ENCODE peak calls at places on chromosomes 3 and 15, in eight cellular contexts. One of them, this sample, is unnamed.

GRCh38 chr3:16426665-16427064 is 86.8 kb downstream of the RFTN1 start:
- DNase-seq in HFF-Myc: no peak
- DNase-seq in brain pericyte: no peak
- DNase-seq in fibroblast of lung: peak; percentile 18
- DNase-seq in stimulated activated CD4-positive, alpha-beta T cell treated with anti-CD3 and anti-CD28 coated beads, Interleukin-1b, Interleukin-23, amount 100 ng/mL, for 4 hours: no peak
- DNase-seq in activated naive CD4-positive, alpha-beta T cell treated with anti-CD3 and anti-CD28 coated beads, Interleukin-2, amount 50 U/mL, for 16 hours: no peak
- DNase-seq in GM12891: no peak
- DNase-seq in islet precursor cell: no peak
- DNase-seq in this sample: no peak

GRCh38 chr3:43388188-43388587 is 101.8 kb downstream of the SNRK start:
- DNase-seq in HFF-Myc: no peak
- DNase-seq in brain pericyte: no peak
- DNase-seq in fibroblast of lung: no peak
- DNase-seq in stimulated activated CD4-positive, alpha-beta T cell treated with anti-CD3 and anti-CD28 coated beads, Interleukin-1b, Interleukin-23, amount 100 ng/mL, for 4 hours: no peak
- DNase-seq in activated naive CD4-positive, alpha-beta T cell treated with anti-CD3 and anti-CD28 coated beads, Interleukin-2, amount 50 U/mL, for 16 hours: no peak
- DNase-seq in GM12891: no peak
- DNase-seq in islet precursor cell: no peak
- DNase-seq in this sample: no peak

GRCh38 chr15:80887148-80887547 is 102.5 kb downstream of the MESD start:
- DNase-seq in HFF-Myc: no peak
- DNase-seq in brain pericyte: no peak
- DNase-seq in fibroblast of lung: no peak
- DNase-seq in stimulated activated CD4-positive, alpha-beta T cell treated with anti-CD3 and anti-CD28 coated beads, Interleukin-1b, Interleukin-23, amount 100 ng/mL, for 4 hours: no peak
- DNase-seq in activated naive CD4-positive, alpha-beta T cell treated with anti-CD3 and anti-CD28 coated beads, Interleukin-2, amount 50 U/mL, for 16 hours: no peak
- DNase-seq in GM12891: no peak
- DNase-seq in islet precursor cell: no peak
- DNase-seq in this sample: no peak

GRCh38 chr3:30600572-30600971 is 5.8 kb upstream of the TGFBR2 start:
- DNase-seq in HFF-Myc: no peak
- DNase-seq in brain pericyte: no peak
- DNase-seq in fibroblast of lung: no peak
- DNase-seq in stimulated activated CD4-positive, alpha-beta T cell treated with anti-CD3 and anti-CD28 coated beads, Interleukin-1b, Interleukin-23, amount 100 ng/mL, for 4 hours: no peak
- DNase-seq in activated naive CD4-positive, alpha-beta T cell treated with anti-CD3 and anti-CD28 coated beads, Interleukin-2, amount 50 U/mL, for 16 hours: no peak
- DNase-seq in GM12891: no peak
- DNase-seq in islet precursor cell: no peak
- DNase-seq in this sample: no peak

GRCh38 chr15:93253656-93254055 is 164.6 kb upstream of the RGMA start:
- DNase-seq in HFF-Myc: no peak
- DNase-seq in brain pericyte: no peak
- DNase-seq in fibroblast of lung: no peak
- DNase-seq in stimulated activated CD4-positive, alpha-beta T cell treated with anti-CD3 and anti-CD28 coated beads, Interleukin-1b, Interleukin-23, amount 100 ng/mL, for 4 hours: no peak
- DNase-seq in activated naive CD4-positive, alpha-beta T cell treated with anti-CD3 and anti-CD28 coated beads, Interleukin-2, amount 50 U/mL, for 16 hours: no peak
- DNase-seq in GM12891: no peak
- DNase-seq in islet precursor cell: no peak
- DNase-seq in this sample: no peak

GRCh38 chr3:5136619-5137429 is 14.7 kb downstream of the ARL8B start:
- DNase-seq in HFF-Myc: no peak
- DNase-seq in brain pericyte: no peak
- DNase-seq in fibroblast of lung: peak; percentile 46
- DNase-seq in stimulated activated CD4-positive, alpha-beta T cell treated with anti-CD3 and anti-CD28 coated beads, Interleukin-1b, Interleukin-23, amount 100 ng/mL, for 4 hours: peak; percentile 16
- DNase-seq in activated naive CD4-positive, alpha-beta T cell treated with anti-CD3 and anti-CD28 coated beads, Interleukin-2, amount 50 U/mL, for 16 hours: no peak
- DNase-seq in GM12891: no peak
- DNase-seq in islet precursor cell: no peak
- DNase-seq in this sample: no peak

GRCh38 chr15:69265347-69265955 is 33.3 kb upstream of the PAQR5 start:
- DNase-seq in HFF-Myc: no peak
- DNase-seq in brain pericyte: no peak
- DNase-seq in fibroblast of lung: peak; percentile 49
- DNase-seq in stimulated activated CD4-positive, alpha-beta T cell treated with anti-CD3 and anti-CD28 coated beads, Interleukin-1b, Interleukin-23, amount 100 ng/mL, for 4 hours: no peak
- DNase-seq in activated naive CD4-positive, alpha-beta T cell treated with anti-CD3 and anti-CD28 coated beads, Interleukin-2, amount 50 U/mL, for 16 hours: no peak
- DNase-seq in GM12891: no peak
- DNase-seq in islet precursor cell: no peak
- DNase-seq in this sample: no peak

GRCh38 chr3:127406309-127407025 is 118.6 kb upstream of the PRR20G start:
- DNase-seq in HFF-Myc: no peak
- DNase-seq in brain pericyte: no peak
- DNase-seq in fibroblast of lung: no peak
- DNase-seq in stimulated activated CD4-positive, alpha-beta T cell treated with anti-CD3 and anti-CD28 coated beads, Interleukin-1b, Interleukin-23, amount 100 ng/mL, for 4 hours: no peak
- DNase-seq in activated naive CD4-positive, alpha-beta T cell treated with anti-CD3 and anti-CD28 coated beads, Interleukin-2, amount 50 U/mL, for 16 hours: no peak
- DNase-seq in GM12891: no peak
- DNase-seq in islet precursor cell: peak; percentile 82
- DNase-seq in this sample: no peak

GRCh38 chr3:7737263-7737662 is 764.4 kb upstream of the LMCD1 start:
- DNase-seq in HFF-Myc: no peak
- DNase-seq in brain pericyte: no peak
- DNase-seq in fibroblast of lung: no peak
- DNase-seq in stimulated activated CD4-positive, alpha-beta T cell treated with anti-CD3 and anti-CD28 coated beads, Interleukin-1b, Interleukin-23, amount 100 ng/mL, for 4 hours: no peak
- DNase-seq in activated naive CD4-positive, alpha-beta T cell treated with anti-CD3 and anti-CD28 coated beads, Interleukin-2, amount 50 U/mL, for 16 hours: no peak
- DNase-seq in GM12891: no peak
- DNase-seq in islet precursor cell: no peak
- DNase-seq in this sample: no peak

GRCh38 chr3:40847571-40847992 is 322.8 kb downstream of the ZNF621 start:
- DNase-seq in HFF-Myc: no peak
- DNase-seq in brain pericyte: peak; percentile 42
- DNase-seq in fibroblast of lung: no peak
- DNase-seq in stimulated activated CD4-positive, alpha-beta T cell treated with anti-CD3 and anti-CD28 coated beads, Interleukin-1b, Interleukin-23, amount 100 ng/mL, for 4 hours: no peak
- DNase-seq in activated naive CD4-positive, alpha-beta T cell treated with anti-CD3 and anti-CD28 coated beads, Interleukin-2, amount 50 U/mL, for 16 hours: no peak
- DNase-seq in GM12891: no peak
- DNase-seq in islet precursor cell: peak; percentile 97
- DNase-seq in this sample: no peak

GRCh38 chr15:90364251-90364650 is 12.2 kb downstream of the ZNF774 start:
- DNase-seq in HFF-Myc: no peak
- DNase-seq in brain pericyte: no peak
- DNase-seq in fibroblast of lung: peak; percentile 32
- DNase-seq in stimulated activated CD4-positive, alpha-beta T cell treated with anti-CD3 and anti-CD28 coated beads, Interleukin-1b, Interleukin-23, amount 100 ng/mL, for 4 hours: no peak
- DNase-seq in activated naive CD4-positive, alpha-beta T cell treated with anti-CD3 and anti-CD28 coated beads, Interleukin-2, amount 50 U/mL, for 16 hours: no peak
- DNase-seq in GM12891: no peak
- DNase-seq in islet precursor cell: peak; percentile 72
- DNase-seq in this sample: no peak

GRCh38 chr3:65497846-65498245 is 540.9 kb downstream of the MAGI1 start:
- DNase-seq in HFF-Myc: no peak
- DNase-seq in brain pericyte: no peak
- DNase-seq in fibroblast of lung: no peak
- DNase-seq in stimulated activated CD4-positive, alpha-beta T cell treated with anti-CD3 and anti-CD28 coated beads, Interleukin-1b, Interleukin-23, amount 100 ng/mL, for 4 hours: no peak
- DNase-seq in activated naive CD4-positive, alpha-beta T cell treated with anti-CD3 and anti-CD28 coated beads, Interleukin-2, amount 50 U/mL, for 16 hours: no peak
- DNase-seq in GM12891: no peak
- DNase-seq in islet precursor cell: no peak
- DNase-seq in this sample: no peak